ENCODE peak calls at places on chromosomes 1 and 21, in six cellular contexts. G is CD4-positive, CD25-positive, alpha-beta regulatory T cell; R is transverse colon; Q is keratinocyte; X is mesenchymal stem cell; D is fibroblast of lung. N is an unnamed sample.

GRCh38 chr21:28943631-28944030 is 49.0 kb downstream of the LTN1 start:
- DNase-seq in Q (no peak), R (no peak), G (no peak), X (peak; percentile 17), D (peak; percentile 9), N (no peak)

GRCh38 chr1:88180449-88181108 is 503.5 kb upstream of the PKN2 start:
- DNase-seq in G (peak; percentile 20), Q (peak; percentile 21), D (peak; percentile 74), R (peak; percentile 83), X (peak; percentile 70), N (peak; percentile 60)

GRCh38 chr1:195899762-195900352 is 708.4 kb downstream of the KCNT2 start:
- DNase-seq in Q (peak; percentile 7), X (peak; percentile 39), R (no peak), G (no peak), D (peak; percentile 43), N (no peak)

GRCh38 chr21:32021319-32022027 is 148.7 kb downstream of the HUNK start:
- DNase-seq in D (no peak), Q (no peak), R (peak; percentile 54), X (no peak), G (no peak), N (no peak)

GRCh38 chr1:233904979-233905415 is 521 bp downstream of the SLC35F3 start:
- DNase-seq in X (no peak), Q (no peak), G (no peak), R (no peak), D (peak; percentile 63), N (no peak)

GRCh38 chr1:40986929-40987328 is 7.4 kb downstream of the CTPS1 start:
- DNase-seq in D (no peak), G (no peak), R (no peak), X (peak; percentile 44), Q (no peak), N (no peak)

GRCh38 chr1:16236091-16236494 is 890 bp downstream of the CPLANE2 start:
- DNase-seq in R (peak; percentile 63), G (peak; percentile 57), X (peak; percentile 40), Q (peak; percentile 42), D (no peak), N (peak; percentile 57)

GRCh38 chr1:32073387-32074229 is 869 bp downstream of the TMEM39B start:
- DNase-seq in Q (no peak), R (no peak), G (no peak), D (no peak), X (no peak), N (no peak)

GRCh38 chr1:247528812-247529474 is 7.3 kb downstream of the OR2C3 start:
- DNase-seq in R (no peak), Q (no peak), G (no peak), D (no peak), X (no peak), N (no peak)

GRCh38 chr1:19312782-19313635 is 883 bp downstream of the SLC66A1 start:
- DNase-seq in G (no peak), Q (no peak), X (no peak), R (no peak), D (no peak), N (no peak)

GRCh38 chr1:15902882-15903281 is 55.4 kb downstream of the SPEN start:
- DNase-seq in D (peak; percentile 83), Q (no peak), X (peak; percentile 83), G (no peak), R (no peak), N (no peak)

GRCh38 chr1:215835951-215836350 is 268.8 kb downstream of the KCTD3 start:
- DNase-seq in G (no peak), D (peak; percentile 64), X (peak; percentile 43), R (no peak), Q (no peak), N (no peak)

GRCh38 chr1:159005676-159006075 is 4.0 kb upstream of the IFI16 start:
- DNase-seq in G (no peak), X (peak; percentile 18), D (peak; percentile 53), R (no peak), Q (no peak), N (peak; percentile 20)

GRCh38 chr1:91015794-91016550 is 5.9 kb downstream of the ZNF644 start:
- DNase-seq in Q (peak; percentile 53), R (no peak), D (peak; percentile 40), G (no peak), X (no peak), N (no peak)

GRCh38 chr21:27734146-27734545 is 767.3 kb upstream of the ADAMTS5 start:
- DNase-seq in Q (no peak), D (peak; percentile 64), R (no peak), G (no peak), X (peak; percentile 80), N (no peak)

GRCh38 chr1:231408528-231409094 is 13.5 kb downstream of the EGLN1 start:
- DNase-seq in D (no peak), R (no peak), Q (no peak), X (no peak), G (no peak), N (no peak)

GRCh38 chr1:51088474-51088873 is 13.6 kb upstream of the C1orf185 start:
- DNase-seq in D (no peak), X (peak; percentile 1), Q (no peak), G (no peak), R (no peak), N (no peak)

GRCh38 chr1:100358210-100358609 is 5.9 kb downstream of the CDC14A start:
- DNase-seq in X (peak; percentile 17), R (no peak), Q (no peak), G (peak; percentile 15), D (no peak), N (peak; percentile 15)

GRCh38 chr1:76073471-76073870 is 1.1 kb upstream of the ST6GALNAC3 start:
- DNase-seq in X (peak; percentile 94), D (peak; percentile 90), G (no peak), Q (no peak), R (no peak), N (peak; percentile 23)

GRCh38 chr21:32256873-32257620 is 21.8 kb downstream of the MIS18A start:
- DNase-seq in R (peak; percentile 53), Q (no peak), G (no peak), D (peak; percentile 86), X (peak; percentile 93), N (peak; percentile 82)

GRCh38 chr1:85484264-85484663 is 19.3 kb upstream of the DDAH1 start:
- DNase-seq in D (peak; percentile 61), G (no peak), Q (no peak), R (no peak), X (no peak), N (no peak)

GRCh38 chr1:167791281-167792209 is 69.8 kb downstream of the MPZL1 start:
- DNase-seq in Q (no peak), D (peak; percentile 87), R (peak; percentile 36), G (no peak), X (peak; percentile 91), N (no peak)

GRCh38 chr21:14964658-14965057 is 100.1 kb downstream of the NRIP1 start:
- DNase-seq in G (no peak), R (no peak), X (no peak), D (no peak), Q (no peak), N (no peak)

GRCh38 chr21:38688068-38688467 is 117.7 kb upstream of the ETS2 start:
- DNase-seq in X (no peak), Q (no peak), G (no peak), R (no peak), D (no peak), N (peak; percentile 7)

DNA sequence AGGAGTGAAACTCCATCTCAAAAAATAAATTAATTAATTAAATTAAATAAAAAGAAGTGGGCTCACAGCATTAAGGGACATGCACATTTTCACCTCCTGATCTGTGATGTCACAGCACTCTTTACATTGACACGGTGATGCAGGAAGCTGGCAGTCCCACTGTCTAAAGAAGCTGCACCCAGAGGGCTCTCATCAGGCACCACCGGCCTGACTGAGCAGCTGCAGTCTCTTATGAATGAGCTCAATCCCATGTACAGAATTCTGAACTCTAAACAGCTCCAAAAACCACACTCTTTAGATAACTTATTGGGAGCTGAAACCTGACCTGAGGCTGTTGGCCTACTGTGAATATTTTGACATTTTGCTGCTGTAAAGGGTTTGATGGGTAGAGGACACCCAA is 46.0 kb downstream of the L1TD1 start:
- DNase-seq in D (no peak), Q (no peak), X (peak; percentile 12), R (no peak), G (no peak), N (peak; percentile 88)
- H3K4me1 ChIP-seq in D (no peaks in the 10 kb centered on the region), Q (peaks cover 13% of the 10 kb centered on the region), X (peaks cover 2% of the 10 kb centered on the region), R (no peaks in the 10 kb centered on the region), G (no peaks in the 10 kb centered on the region), N (peaks cover 24% of the 10 kb centered on the region)

GRCh38 chr1:6631058-6631457 is 6.4 kb downstream of the THAP3 start:
- DNase-seq in X (no peak), R (no peak), D (no peak), Q (no peak), G (no peak), N (no peak)

GRCh38 chr1:6627031-6627430 is 2.4 kb downstream of the THAP3 start:
- DNase-seq in G (no peak), X (no peak), Q (no peak), R (no peak), D (no peak), N (no peak)

GRCh38 chr1:6630027-6630426 is 5.4 kb downstream of the THAP3 start:
- DNase-seq in D (no peak), X (no peak), R (no peak), Q (no peak), G (no peak), N (no peak)

GRCh38 chr1:6627841-6628545 is 3.3 kb downstream of the THAP3 start:
- DNase-seq in G (no peak), Q (no peak), R (no peak), D (no peak), X (no peak), N (peak; percentile 38)

GRCh38 chr1:6628971-6629479 is 4.4 kb downstream of the THAP3 start:
- DNase-seq in Q (no peak), G (no peak), D (no peak), R (no peak), X (no peak), N (no peak)
- H3K36me3 ChIP-seq in Q (peaks cover 13% of the 10 kb centered on the region), G (peaks cover 31% of the 10 kb centered on the region), D (peaks cover 26% of the 10 kb centered on the region), R (no peaks in the 10 kb centered on the region), X (peaks cover 65% of the 10 kb centered on the region), N (peaks cover 57% of the 10 kb centered on the region)

GRCh38 chr1:163166886-163167555 is 35.7 kb downstream of the RGS5 start:
- DNase-seq in X (peak; percentile 48), G (no peak), R (no peak), D (peak; percentile 74), Q (no peak), N (no peak)
- H3K4me1 ChIP-seq in X (peaks cover 11% of the 10 kb centered on the region), G (no peaks in the 10 kb centered on the region), R (peaks cover 4% of the 10 kb centered on the region), D (peaks cover 43% of the 10 kb centered on the region), Q (peaks cover 17% of the 10 kb centered on the region), N (no peaks in the 10 kb centered on the region)

DNA sequence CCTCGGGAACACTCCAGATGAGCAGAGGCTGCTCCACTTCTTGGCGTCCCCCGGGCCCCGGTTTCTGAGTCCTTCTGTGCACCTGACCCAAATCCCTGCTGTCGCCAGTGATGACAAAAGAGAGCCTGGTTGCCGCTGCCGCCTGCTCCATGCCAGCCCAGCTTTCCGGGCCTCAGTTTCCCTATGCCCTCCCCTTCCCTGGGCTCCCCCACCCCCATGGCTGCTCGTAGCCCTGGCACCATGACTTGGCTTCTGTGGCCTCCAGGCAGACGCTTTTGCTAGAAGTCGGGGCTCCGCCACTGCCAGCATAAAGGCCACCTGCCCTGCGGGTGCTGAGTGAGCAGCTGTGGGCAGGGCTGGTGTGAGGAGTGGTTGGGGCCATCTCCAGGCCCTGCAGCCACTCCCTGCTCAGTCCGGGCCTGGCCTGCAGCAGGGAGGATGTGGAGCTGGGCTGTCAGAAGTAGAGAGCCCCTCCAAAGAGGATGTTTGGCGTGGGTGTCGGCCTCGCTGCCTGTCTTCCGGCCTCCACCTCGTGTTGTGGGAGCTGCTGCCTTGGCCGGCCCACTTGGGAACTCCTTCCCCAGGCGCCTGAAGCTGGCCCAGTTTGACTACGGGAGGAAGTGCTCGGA is 11.7 kb downstream of the TMEM240 start:
- DNase-seq in G (no peak), D (no peak), R (no peak), Q (no peak), X (no peak), N (no peak)
- H3K36me3 ChIP-seq in G (peaks cover 10% of the 10 kb centered on the region), D (peaks cover 7% of the 10 kb centered on the region), R (no peaks in the 10 kb centered on the region), Q (peaks cover 13% of the 10 kb centered on the region), X (peaks cover 82% of the 10 kb centered on the region), N (peaks cover 62% of the 10 kb centered on the region)